ENCODE peak calls at places on chromosome 21, in ten cellular contexts. One of them, this sample, is unnamed. For H3K4me1, the result is how much of the 10 kb centered on the place peaks cover.

GRCh38 chr21:46664316-46664995 is 29.0 kb downstream of the PRMT2 start:
- DNase-seq in fibroblast of lung: no peak
- DNase-seq in A549: no peak
- DNase-seq in ovary: no peak
- DNase-seq in GM23338: no peak
- DNase-seq in heart left ventricle: no peak
- DNase-seq in psoas muscle: no peak
- DNase-seq in colonic mucosa: no peak
- DNase-seq in BE2C: no peak
- DNase-seq in esophagus muscularis mucosa: no peak
- DNase-seq in this sample: no peak

GRCh38 chr21:42219606-42220137 is 732 bp downstream of the ABCG1 start:
- DNase-seq in BE2C: peak
- DNase-seq in fibroblast of lung: peak
- DNase-seq in ovary: no peak
- DNase-seq in GM23338: peak
- DNase-seq in A549: no peak
- DNase-seq in esophagus muscularis mucosa: no peak
- DNase-seq in psoas muscle: peak
- DNase-seq in colonic mucosa: no peak
- DNase-seq in heart left ventricle: no peak
- DNase-seq in this sample: no peak

GRCh38 chr21:16913010-16913409 is 599.8 kb upstream of the CXADR start:
- DNase-seq in A549: no peak
- DNase-seq in heart left ventricle: no peak
- DNase-seq in colonic mucosa: no peak
- DNase-seq in BE2C: peak
- DNase-seq in GM23338: peak
- DNase-seq in psoas muscle: no peak
- DNase-seq in esophagus muscularis mucosa: no peak
- DNase-seq in ovary: no peak
- DNase-seq in fibroblast of lung: no peak
- DNase-seq in this sample: no peak

GRCh38 chr21:15842565-15842880 is 112.7 kb downstream of the USP25 start:
- DNase-seq in colonic mucosa: no peak
- DNase-seq in psoas muscle: no peak
- DNase-seq in ovary: no peak
- DNase-seq in fibroblast of lung: no peak
- DNase-seq in heart left ventricle: no peak
- DNase-seq in A549: no peak
- DNase-seq in esophagus muscularis mucosa: no peak
- DNase-seq in GM23338: no peak
- DNase-seq in BE2C: no peak
- DNase-seq in this sample: no peak

GRCh38 chr21:34986561-34987533 is 62.3 kb downstream of the RUNX1 start:
- DNase-seq in esophagus muscularis mucosa: no peak
- DNase-seq in GM23338: peak
- DNase-seq in fibroblast of lung: peak
- DNase-seq in A549: no peak
- DNase-seq in heart left ventricle: no peak
- DNase-seq in BE2C: no peak
- DNase-seq in psoas muscle: no peak
- DNase-seq in ovary: no peak
- DNase-seq in colonic mucosa: no peak
- DNase-seq in this sample: no peak

GRCh38 chr21:40284481-40284880 is 417.2 kb downstream of the PCP4 start:
- DNase-seq in heart left ventricle: no peak
- DNase-seq in GM23338: no peak
- DNase-seq in colonic mucosa: no peak
- DNase-seq in esophagus muscularis mucosa: no peak
- DNase-seq in ovary: no peak
- DNase-seq in fibroblast of lung: no peak
- DNase-seq in psoas muscle: no peak
- DNase-seq in BE2C: no peak
- DNase-seq in A549: no peak
- DNase-seq in this sample: no peak

GRCh38 chr21:27246741-27247140 is 279.9 kb upstream of the ADAMTS5 start:
- DNase-seq in colonic mucosa: no peak
- DNase-seq in psoas muscle: no peak
- DNase-seq in BE2C: no peak
- DNase-seq in GM23338: no peak
- DNase-seq in A549: no peak
- DNase-seq in heart left ventricle: no peak
- DNase-seq in fibroblast of lung: peak
- DNase-seq in ovary: no peak
- DNase-seq in esophagus muscularis mucosa: no peak
- DNase-seq in this sample: no peak

GRCh38 chr21:43864806-43865470 is at the start of gene AGPAT3:
- DNase-seq in colonic mucosa: no peak
- DNase-seq in A549: no peak
- DNase-seq in GM23338: peak
- DNase-seq in psoas muscle: peak
- DNase-seq in esophagus muscularis mucosa: no peak
- DNase-seq in ovary: peak
- DNase-seq in heart left ventricle: peak
- DNase-seq in BE2C: peak
- DNase-seq in fibroblast of lung: peak
- DNase-seq in this sample: no peak

GRCh38 chr21:27406297-27407009 is 439.6 kb upstream of the ADAMTS5 start:
- DNase-seq in A549: no peak
- DNase-seq in fibroblast of lung: peak
- DNase-seq in colonic mucosa: no peak
- DNase-seq in GM23338: no peak
- DNase-seq in heart left ventricle: no peak
- DNase-seq in psoas muscle: no peak
- DNase-seq in ovary: no peak
- DNase-seq in BE2C: no peak
- DNase-seq in esophagus muscularis mucosa: no peak
- DNase-seq in this sample: no peak

GRCh38 chr21:45161039-45161945 is 86.9 kb downstream of the ADARB1 start:
- DNase-seq in esophagus muscularis mucosa: peak
- DNase-seq in GM23338: no peak
- DNase-seq in psoas muscle: no peak
- DNase-seq in fibroblast of lung: no peak
- DNase-seq in BE2C: no peak
- DNase-seq in A549: no peak
- DNase-seq in ovary: no peak
- DNase-seq in heart left ventricle: no peak
- DNase-seq in colonic mucosa: peak
- DNase-seq in this sample: no peak
- H3K4me1 ChIP-seq in esophagus muscularis mucosa: half or more
- H3K4me1 ChIP-seq in GM23338: under half
- H3K4me1 ChIP-seq in psoas muscle: under half
- H3K4me1 ChIP-seq in fibroblast of lung: under half
- H3K4me1 ChIP-seq in BE2C: under half
- H3K4me1 ChIP-seq in A549: under half
- H3K4me1 ChIP-seq in ovary: under half
- H3K4me1 ChIP-seq in heart left ventricle: under half
- H3K4me1 ChIP-seq in colonic mucosa: under half
- H3K4me1 ChIP-seq in this sample: under half

GRCh38 chr21:36297555-36297937 is 22.5 kb upstream of the MORC3 start:
- DNase-seq in colonic mucosa: no peak
- DNase-seq in esophagus muscularis mucosa: no peak
- DNase-seq in GM23338: no peak
- DNase-seq in fibroblast of lung: no peak
- DNase-seq in psoas muscle: no peak
- DNase-seq in ovary: no peak
- DNase-seq in A549: no peak
- DNase-seq in BE2C: no peak
- DNase-seq in heart left ventricle: no peak
- DNase-seq in this sample: no peak
- H3K4me3 ChIP-seq in colonic mucosa: peak
- H3K4me3 ChIP-seq in esophagus muscularis mucosa: no peak
- H3K4me3 ChIP-seq in GM23338: no peak
- H3K4me3 ChIP-seq in fibroblast of lung: no peak
- H3K4me3 ChIP-seq in psoas muscle: no peak
- H3K4me3 ChIP-seq in ovary: no peak
- H3K4me3 ChIP-seq in A549: no peak
- H3K4me3 ChIP-seq in BE2C: no peak
- H3K4me3 ChIP-seq in heart left ventricle: no peak
- H3K4me3 ChIP-seq in this sample: peak

DNA sequence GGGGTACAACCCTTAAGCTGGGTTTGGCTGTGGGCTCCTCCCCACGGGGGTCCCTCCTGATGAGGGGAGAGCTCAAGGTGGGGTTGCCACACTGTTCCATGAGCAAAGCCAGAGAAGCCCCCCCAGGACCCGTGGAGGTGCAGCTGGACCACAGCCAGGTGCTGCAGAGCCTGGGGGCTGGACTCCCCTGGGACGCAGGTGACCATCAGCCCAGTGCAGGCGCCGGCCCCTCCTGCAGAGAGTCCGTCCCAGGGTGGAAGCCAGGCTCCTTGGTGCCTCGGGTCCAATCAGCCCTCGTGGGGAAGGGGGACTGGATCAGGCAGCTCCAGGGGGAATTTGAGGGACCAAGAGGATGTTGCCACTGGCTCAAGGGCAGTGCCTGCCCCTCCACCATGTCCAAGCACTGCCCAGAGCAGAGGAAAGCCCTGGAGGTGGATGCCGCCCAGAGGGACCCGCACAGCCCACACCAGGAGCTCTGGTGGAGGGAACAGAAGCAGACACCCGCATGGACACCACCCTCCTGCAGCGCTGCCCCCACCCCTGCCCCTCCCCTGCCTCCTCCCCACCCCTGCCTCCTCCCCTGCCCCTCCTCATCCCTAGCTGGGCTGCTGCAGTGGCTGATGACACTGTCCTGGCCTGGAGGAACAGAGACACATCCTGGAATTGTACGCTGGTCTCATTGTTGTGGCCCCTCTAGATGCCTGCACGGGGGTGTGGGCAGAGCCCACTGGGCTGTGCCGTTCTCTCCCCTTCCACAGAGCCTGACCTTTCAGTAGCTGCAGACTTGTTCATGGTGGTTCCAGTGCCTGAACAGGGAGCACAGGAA is 30.8 kb upstream of the COL18A1 start:
- DNase-seq in ovary: peak
- DNase-seq in BE2C: peak
- DNase-seq in esophagus muscularis mucosa: no peak
- DNase-seq in fibroblast of lung: no peak
- DNase-seq in GM23338: no peak
- DNase-seq in psoas muscle: peak
- DNase-seq in colonic mucosa: no peak
- DNase-seq in heart left ventricle: no peak
- DNase-seq in A549: no peak
- DNase-seq in this sample: no peak
- TF ChIP-seq CTCF in ovary: no peak
- TF ChIP-seq CTCF in BE2C: no peak
- TF ChIP-seq CTCF in esophagus muscularis mucosa: no peak
- TF ChIP-seq CTCF in fibroblast of lung: no peak
- TF ChIP-seq CTCF in GM23338: no peak
- TF ChIP-seq CTCF in psoas muscle: no peak
- TF ChIP-seq CTCF in colonic mucosa: no peak
- TF ChIP-seq CTCF in heart left ventricle: no peak
- TF ChIP-seq CTCF in A549: no peak
- TF ChIP-seq CTCF in this sample: no peak

DNA sequence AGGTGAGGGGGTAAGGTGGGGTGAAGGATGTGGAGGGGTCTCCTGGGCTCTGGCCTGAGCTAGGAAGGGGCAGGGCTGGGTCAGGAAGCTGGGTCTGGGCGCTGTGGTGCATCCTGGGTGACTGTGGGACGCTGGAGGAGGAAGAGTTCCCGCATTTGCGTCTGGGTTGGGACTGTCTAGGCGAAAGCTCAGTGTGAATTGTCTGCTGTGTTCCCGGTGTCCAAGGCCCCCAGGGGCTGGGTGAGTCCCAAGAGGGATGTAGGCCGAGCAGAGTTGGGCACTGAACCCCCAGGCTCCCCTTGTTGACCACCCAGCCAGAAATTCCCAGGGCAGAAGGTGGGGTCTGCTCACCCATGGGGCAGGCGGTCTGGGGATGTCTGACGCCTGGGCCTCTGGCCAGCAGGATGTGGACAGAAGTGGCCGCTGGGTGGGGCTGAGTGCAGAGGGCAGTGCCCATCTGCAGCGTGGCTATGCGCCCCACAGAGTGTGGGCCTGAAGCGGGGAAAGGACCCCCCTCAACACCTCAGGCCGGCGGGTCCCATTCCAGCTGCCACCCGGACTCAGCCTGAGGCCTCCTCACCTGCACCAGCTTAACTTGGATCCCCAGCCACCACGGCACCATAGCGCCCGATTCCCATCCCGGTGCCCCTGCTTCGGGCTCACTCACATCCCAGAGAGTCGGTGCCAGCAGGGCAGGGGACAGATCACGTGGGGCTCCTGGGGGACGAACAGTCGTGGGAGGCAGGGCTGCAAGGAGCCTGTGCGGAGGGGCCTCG is 36.9 kb upstream of the POFUT2 start:
- DNase-seq in BE2C: peak
- DNase-seq in colonic mucosa: no peak
- DNase-seq in GM23338: no peak
- DNase-seq in fibroblast of lung: no peak
- DNase-seq in esophagus muscularis mucosa: no peak
- DNase-seq in ovary: peak
- DNase-seq in heart left ventricle: no peak
- DNase-seq in psoas muscle: peak
- DNase-seq in A549: peak
- DNase-seq in this sample: no peak
- H3K4me1 ChIP-seq in BE2C: under half
- H3K4me1 ChIP-seq in colonic mucosa: under half
- H3K4me1 ChIP-seq in GM23338: under half
- H3K4me1 ChIP-seq in fibroblast of lung: under half
- H3K4me1 ChIP-seq in esophagus muscularis mucosa: half or more
- H3K4me1 ChIP-seq in ovary: under half
- H3K4me1 ChIP-seq in heart left ventricle: under half
- H3K4me1 ChIP-seq in psoas muscle: under half
- H3K4me1 ChIP-seq in A549: half or more
- H3K4me1 ChIP-seq in this sample: under half